ENCODE peak calls at places on chromosomes 16 and 17, in seven cellular contexts. I is COR-L47; G is HuH-7.5; F is NCI-H1694 treated with DMSO at 0.1 percent for 48 hours; M is MG63; S is stimulated activated CD8-positive, alpha-beta memory T cell treated with anti-CD3 and anti-CD28 coated beads, Interleukin-7, amount 100 ng/mL, for 1 hour; T is cardiac muscle cell. Z is an unnamed sample.

GRCh38 chr16:53082509-53082908 is 27.7 kb downstream of the CHD9 start:
- DNase-seq in F (no peak), G (no peak), S (no peak), T (no peak), M (no peak), I (no peak), Z (no peak)

GRCh38 chr16:76787394-76787793 is 403.6 kb upstream of the MON1B start:
- DNase-seq in F (no peak), G (no peak), I (no peak), T (no peak), M (no peak), S (no peak), Z (no peak)

GRCh38 chr17:43905985-43906852 is 1.1 kb downstream of the MPP2 start:
- DNase-seq in T (peak), I (peak), G (peak), M (no peak), S (no peak), F (peak), Z (peak)

GRCh38 chr17:34654871-34655270 is 75.5 kb downstream of the TMEM132E start:
- DNase-seq in T (peak), F (no peak), M (no peak), S (no peak), I (no peak), G (no peak), Z (no peak)

GRCh38 chr16:1596516-1596915 is 15.4 kb downstream of the IFT140 start:
- DNase-seq in M (no peak), T (no peak), F (no peak), S (no peak), G (no peak), I (no peak), Z (no peak)

GRCh38 chr17:42980766-42981397 is 517 bp downstream of the RUNDC1 start:
- DNase-seq in G (peak), I (peak), F (no peak), S (peak), M (peak), T (peak), Z (peak)

GRCh38 chr16:72042157-72042660 is 12.1 kb upstream of the HP start:
- DNase-seq in M (no peak), F (no peak), T (peak), I (no peak), S (no peak), G (no peak), Z (no peak)

GRCh38 chr16:47016700-47017133 is 43.2 kb upstream of the DNAJA2 start:
- DNase-seq in G (no peak), F (no peak), T (no peak), I (no peak), S (no peak), M (no peak), Z (no peak)

GRCh38 chr16:67546761-67547422 is 15.4 kb upstream of the CTCF start:
- DNase-seq in T (peak), I (peak), G (peak), S (peak), F (peak), M (peak), Z (no peak)

GRCh38 chr17:75604034-75604695 is 16.6 kb downstream of the MYO15B start:
- DNase-seq in S (no peak), G (no peak), T (no peak), M (no peak), I (no peak), F (no peak), Z (no peak)

GRCh38 chr16:1113889-1114526 is 18.0 kb upstream of the C1QTNF8 start:
- DNase-seq in T (no peak), S (no peak), M (no peak), F (no peak), G (no peak), I (no peak), Z (no peak)

GRCh38 chr17:5719976-5720375 is 135.7 kb upstream of the NLRP1 start:
- DNase-seq in M (no peak), S (no peak), F (no peak), I (no peak), G (no peak), T (no peak), Z (no peak)

GRCh38 chr16:75109732-75110243 is 6.8 kb downstream of the LDHD start:
- DNase-seq in M (peak), T (no peak), G (no peak), F (peak), I (no peak), S (no peak), Z (no peak)

GRCh38 chr17:1779571-1780074 is 17.8 kb downstream of the SERPINF1 start:
- DNase-seq in M (peak), I (no peak), F (peak), G (no peak), T (no peak), S (no peak), Z (peak)

GRCh38 chr17:39814497-39814896 is 49.6 kb downstream of the IKZF3 start:
- DNase-seq in S (no peak), M (no peak), F (no peak), G (no peak), I (no peak), T (no peak), Z (no peak)

GRCh38 chr16:77868478-77868877 is 80.1 kb downstream of the VAT1L start:
- DNase-seq in F (no peak), G (no peak), M (no peak), T (no peak), I (no peak), S (no peak), Z (no peak)

GRCh38 chr17:67293251-67294203 is 48.5 kb upstream of the HELZ start:
- DNase-seq in S (peak), F (peak), I (no peak), M (peak), T (peak), G (peak), Z (no peak)

GRCh38 chr16:12340151-12340733 is 363.7 kb downstream of the SNX29 start:
- DNase-seq in M (no peak), T (peak), S (no peak), I (peak), G (peak), F (no peak), Z (no peak)

GRCh38 chr17:7848131-7848579 is 6.7 kb upstream of the TMEM88 start:
- DNase-seq in M (no peak), T (no peak), S (no peak), G (no peak), I (no peak), F (no peak), Z (no peak)

GRCh38 chr16:22318690-22319358 is 21.6 kb downstream of the POLR3E start:
- DNase-seq in I (no peak), F (no peak), S (peak), T (no peak), M (peak), G (peak), Z (no peak)

GRCh38 chr16:83622010-83622409 is 185.8 kb upstream of the HSBP1 start:
- DNase-seq in M (no peak), I (no peak), F (no peak), G (no peak), T (no peak), S (no peak), Z (no peak)

GRCh38 chr16:6363891-6364607 is 968.6 kb upstream of the RBFOX1 start:
- DNase-seq in G (no peak), F (no peak), T (no peak), S (no peak), M (no peak), I (no peak), Z (no peak)

GRCh38 chr17:80029235-80029974 is 6.3 kb downstream of the TBC1D16 start:
- DNase-seq in F (peak), G (peak), M (peak), S (no peak), I (no peak), T (no peak), Z (no peak)

GRCh38 chr16:1494129-1494640 is 1.0 kb downstream of the TELO2 start:
- DNase-seq in T (peak), S (no peak), F (no peak), G (peak), I (peak), M (peak), Z (no peak)

GRCh38 chr17:65799869-65800268 is 238.4 kb upstream of the AXIN2 start:
- DNase-seq in S (no peak), G (no peak), F (no peak), I (no peak), T (no peak), M (no peak), Z (no peak)

GRCh38 chr16:46721885-46722284 is 26.3 kb downstream of the MYLK3 start:
- DNase-seq in S (no peak), T (no peak), G (no peak), I (no peak), F (no peak), M (no peak), Z (no peak)

GRCh38 chr17:70119545-70119944 is 44.5 kb downstream of the KCNJ16 start:
- DNase-seq in S (no peak), F (no peak), I (no peak), T (no peak), G (no peak), M (no peak), Z (no peak)

GRCh38 chr17:12114686-12115418 is 94.2 kb downstream of the MAP2K4 start:
- DNase-seq in S (no peak), F (no peak), G (no peak), M (no peak), T (no peak), I (no peak), Z (no peak)

GRCh38 chr17:61335105-61335844 is 64.4 kb upstream of the TBX2 start:
- DNase-seq in S (no peak), G (no peak), I (no peak), F (peak), T (no peak), M (peak), Z (peak)

GRCh38 chr17:75872434-75873351 is 5.7 kb downstream of the TRIM47 start:
- DNase-seq in M (peak), S (peak), T (peak), F (no peak), I (peak), G (peak), Z (peak)

GRCh38 chr17:56884483-56885144 is 29.2 kb downstream of the TRIM25 start:
- DNase-seq in T (no peak), S (no peak), G (no peak), F (no peak), I (peak), M (no peak), Z (no peak)

GRCh38 chr16:22123146-22123545 is 30.8 kb downstream of the VWA3A start:
- DNase-seq in I (no peak), F (no peak), S (no peak), G (no peak), M (no peak), T (no peak), Z (no peak)

GRCh38 chr17:79033741-79034501 is 10.0 kb downstream of the C1QTNF1 start:
- DNase-seq in S (no peak), G (no peak), F (peak), I (peak), T (no peak), M (peak), Z (no peak)

Z was measured in amniotic stem cell.